ENCODE peak calls at places on chromosomes 5 and 9, in nine cellular contexts. Y is HFF-Myc; D is GM13977; U is omental fat pad; T is NCI-H2029 treated with DMSO at 0.1 percent for 48 hours; O is stimulated activated CD4-positive, alpha-beta T cell treated with anti-CD3 and anti-CD28 coated beads, TNF-alpha, amount 100 ng/mL, for 24 hours; B is stimulated activated CD8-positive, alpha-beta memory T cell treated with anti-CD3 and anti-CD28 coated beads, Interleukin-4, amount 100 ng/mL, for 24 hours; Z is GM12878; K is uterus. I is an unnamed sample.

GRCh38 chr9:35116898-35117551 is 1.4 kb upstream of the ATOSB start:
- DNase-seq in D (peak), B (peak), O (peak), Y (peak), T (peak), K (peak), U (peak), Z (no peak), I (peak)

GRCh38 chr5:5533927-5534326 is 111.5 kb downstream of the ICE1 start:
- DNase-seq in Z (no peak), D (no peak), T (no peak), U (no peak), K (no peak), B (no peak), Y (no peak), O (no peak), I (no peak)

GRCh38 chr9:134630861-134631260 is 10.7 kb upstream of the COL5A1 start:
- DNase-seq in K (no peak), Z (no peak), B (no peak), D (no peak), U (no peak), O (no peak), Y (no peak), T (no peak), I (no peak)

GRCh38 chr5:130365956-130366355 is 461.7 kb downstream of the CHSY3 start:
- DNase-seq in T (no peak), B (no peak), Z (no peak), U (no peak), Y (no peak), D (no peak), O (no peak), K (no peak), I (no peak)

GRCh38 chr5:172361566-172362238 is 78.1 kb upstream of the UBTD2 start:
- DNase-seq in T (no peak), U (peak), D (no peak), B (no peak), Z (peak), O (peak), Y (peak), K (no peak), I (peak)

GRCh38 chr5:127892467-127893207 is 189.4 kb downstream of the CCDC192 start:
- DNase-seq in B (no peak), O (no peak), Z (no peak), T (peak), Y (peak), U (no peak), K (no peak), D (peak), I (no peak)

GRCh38 chr5:104606258-104606829 is 1043.8 kb upstream of the NUDT12 start:
- DNase-seq in Y (no peak), Z (no peak), D (no peak), O (no peak), B (no peak), U (no peak), K (no peak), T (no peak), I (no peak)

GRCh38 chr9:123749580-123750202 is 180.2 kb downstream of the DENND1A start:
- DNase-seq in T (no peak), D (peak), B (no peak), O (no peak), Y (no peak), K (no peak), Z (peak), U (no peak), I (no peak)

GRCh38 chr9:129081388-129081889 is 528 bp downstream of the DOLPP1 start:
- DNase-seq in Y (no peak), T (no peak), D (peak), B (no peak), U (no peak), K (no peak), Z (peak), O (no peak), I (no peak)

GRCh38 chr9:1262367-1262766 is 212.2 kb downstream of the DMRT2 start:
- DNase-seq in U (no peak), Y (no peak), Z (no peak), K (no peak), O (no peak), D (no peak), T (no peak), B (no peak), I (no peak)

GRCh38 chr5:179870403-179870903 is 11.8 kb upstream of the MRNIP start:
- DNase-seq in K (peak), T (peak), Y (peak), B (no peak), O (no peak), D (no peak), Z (no peak), U (no peak), I (no peak)

GRCh38 chr9:127981559-127982121 is 851 bp upstream of the EEIG1 start:
- DNase-seq in K (no peak), D (no peak), T (no peak), Y (no peak), B (no peak), O (no peak), U (no peak), Z (no peak), I (no peak)

GRCh38 chr9:136674786-136675349 is 12.2 kb downstream of the EGFL7 start:
- DNase-seq in Y (no peak), D (no peak), Z (no peak), K (peak), B (no peak), T (no peak), O (no peak), U (no peak), I (no peak)

GRCh38 chr9:83322438-83322837 is 215.8 kb downstream of the FRMD3 start:
- DNase-seq in Y (no peak), U (no peak), O (no peak), K (no peak), D (no peak), T (no peak), B (no peak), Z (no peak), I (no peak)

GRCh38 chr5:92800360-92800759 is 780.7 kb downstream of the NR2F1-AS1 start:
- DNase-seq in T (peak), Y (peak), B (no peak), O (no peak), D (no peak), U (no peak), Z (no peak), K (no peak), I (no peak)

GRCh38 chr9:130446111-130446861 is 1.5 kb downstream of the ASS1 start:
- DNase-seq in T (no peak), U (peak), B (no peak), Z (no peak), O (no peak), Y (peak), K (peak), D (no peak), I (peak)

GRCh38 chr9:94441796-94442195 is 113.1 kb upstream of the PCAT7 start:
- DNase-seq in K (no peak), B (no peak), Y (no peak), O (no peak), U (no peak), Z (no peak), T (no peak), D (no peak), I (no peak)

GRCh38 chr5:68240196-68240595 is 24.6 kb downstream of the PIK3R1 start:
- DNase-seq in D (peak), B (no peak), T (no peak), O (no peak), Y (no peak), K (no peak), Z (no peak), U (no peak), I (no peak)

GRCh38 chr5:180323929-180324632 is 29.1 kb downstream of the GFPT2 start:
- DNase-seq in O (no peak), U (no peak), B (no peak), Y (no peak), K (no peak), Z (no peak), D (no peak), T (no peak), I (no peak)

GRCh38 chr5:113673041-113673440 is 159.5 kb downstream of the YTHDC2 start:
- DNase-seq in D (no peak), Y (no peak), U (no peak), Z (no peak), K (no peak), T (no peak), O (no peak), B (no peak), I (no peak)

GRCh38 chr5:126516133-126516532 is 78.9 kb downstream of the ALDH7A1 start:
- DNase-seq in T (peak), O (no peak), D (no peak), B (no peak), Z (no peak), Y (no peak), U (no peak), K (no peak), I (no peak)

GRCh38 chr5:133825631-133826289 is 142.7 kb downstream of the C5orf15 start:
- DNase-seq in Y (no peak), Z (peak), K (no peak), B (no peak), U (no peak), T (peak), O (no peak), D (no peak), I (no peak)

I was measured in thoracic aorta.